ENCODE peak calls at places on chromosomes 4 and X, in ten cellular contexts. One of them, this sample, is unnamed. For H3K27me3, the result is how much of the 10 kb centered on the place peaks cover.

GRCh38 chrX:67614414-67614813 is 70.6 kb downstream of the AR start:
- DNase-seq in brain microvascular endothelial cell: peak
- DNase-seq in K562: no peak
- DNase-seq in sigmoid colon: no peak
- DNase-seq in SK-N-SH: no peak
- DNase-seq in lung: no peak
- DNase-seq in adrenal gland: no peak
- DNase-seq in AG04450: no peak
- DNase-seq in body of pancreas: no peak
- DNase-seq in lower lobe of right lung: no peak
- DNase-seq in this sample: no peak

GRCh38 chr4:55553442-55553841 is 6.7 kb upstream of the CLOCK start:
- DNase-seq in brain microvascular endothelial cell: no peak
- DNase-seq in K562: no peak
- DNase-seq in sigmoid colon: peak
- DNase-seq in SK-N-SH: no peak
- DNase-seq in lung: peak
- DNase-seq in adrenal gland: peak
- DNase-seq in AG04450: no peak
- DNase-seq in body of pancreas: peak
- DNase-seq in lower lobe of right lung: no peak
- DNase-seq in this sample: no peak

GRCh38 chrX:96833333-96833732 is 50.4 kb upstream of the RPA4 start:
- DNase-seq in brain microvascular endothelial cell: no peak
- DNase-seq in K562: no peak
- DNase-seq in sigmoid colon: no peak
- DNase-seq in SK-N-SH: no peak
- DNase-seq in lung: no peak
- DNase-seq in adrenal gland: no peak
- DNase-seq in AG04450: no peak
- DNase-seq in body of pancreas: no peak
- DNase-seq in lower lobe of right lung: no peak
- DNase-seq in this sample: no peak

GRCh38 chrX:12894074-12894691 is 12.2 kb upstream of the TLR8 start:
- DNase-seq in brain microvascular endothelial cell: peak
- DNase-seq in K562: peak
- DNase-seq in sigmoid colon: no peak
- DNase-seq in SK-N-SH: peak
- DNase-seq in lung: no peak
- DNase-seq in adrenal gland: no peak
- DNase-seq in AG04450: peak
- DNase-seq in body of pancreas: no peak
- DNase-seq in lower lobe of right lung: peak
- DNase-seq in this sample: peak

GRCh38 chrX:13940646-13941045 is 89.0 kb downstream of the GEMIN8 start:
- DNase-seq in brain microvascular endothelial cell: no peak
- DNase-seq in K562: no peak
- DNase-seq in sigmoid colon: no peak
- DNase-seq in SK-N-SH: no peak
- DNase-seq in lung: no peak
- DNase-seq in adrenal gland: no peak
- DNase-seq in AG04450: no peak
- DNase-seq in body of pancreas: no peak
- DNase-seq in lower lobe of right lung: no peak
- DNase-seq in this sample: no peak

GRCh38 chr4:105976913-105977312 is 81.6 kb downstream of the NPNT start:
- DNase-seq in brain microvascular endothelial cell: no peak
- DNase-seq in K562: no peak
- DNase-seq in sigmoid colon: no peak
- DNase-seq in SK-N-SH: no peak
- DNase-seq in lung: no peak
- DNase-seq in adrenal gland: no peak
- DNase-seq in AG04450: no peak
- DNase-seq in body of pancreas: no peak
- DNase-seq in lower lobe of right lung: no peak
- DNase-seq in this sample: no peak

GRCh38 chr4:74114234-74114633 is 15.2 kb upstream of the CXCL2 start:
- DNase-seq in brain microvascular endothelial cell: peak
- DNase-seq in K562: no peak
- DNase-seq in sigmoid colon: no peak
- DNase-seq in SK-N-SH: no peak
- DNase-seq in lung: no peak
- DNase-seq in adrenal gland: no peak
- DNase-seq in AG04450: peak
- DNase-seq in body of pancreas: no peak
- DNase-seq in lower lobe of right lung: no peak
- DNase-seq in this sample: no peak

GRCh38 chr4:162457071-162457865 is 293.5 kb upstream of the FSTL5 start:
- DNase-seq in brain microvascular endothelial cell: no peak
- DNase-seq in K562: no peak
- DNase-seq in sigmoid colon: no peak
- DNase-seq in SK-N-SH: no peak
- DNase-seq in lung: no peak
- DNase-seq in adrenal gland: no peak
- DNase-seq in AG04450: no peak
- DNase-seq in body of pancreas: no peak
- DNase-seq in lower lobe of right lung: no peak
- DNase-seq in this sample: no peak

GRCh38 chr4:7253341-7253700 is 61.0 kb downstream of the SORCS2 start:
- DNase-seq in brain microvascular endothelial cell: no peak
- DNase-seq in K562: no peak
- DNase-seq in sigmoid colon: no peak
- DNase-seq in SK-N-SH: no peak
- DNase-seq in lung: no peak
- DNase-seq in adrenal gland: no peak
- DNase-seq in AG04450: no peak
- DNase-seq in body of pancreas: no peak
- DNase-seq in lower lobe of right lung: no peak
- DNase-seq in this sample: no peak

GRCh38 chr4:7253806-7254205 is 61.5 kb downstream of the SORCS2 start:
- DNase-seq in brain microvascular endothelial cell: no peak
- DNase-seq in K562: no peak
- DNase-seq in sigmoid colon: no peak
- DNase-seq in SK-N-SH: no peak
- DNase-seq in lung: no peak
- DNase-seq in adrenal gland: no peak
- DNase-seq in AG04450: no peak
- DNase-seq in body of pancreas: no peak
- DNase-seq in lower lobe of right lung: no peak
- DNase-seq in this sample: no peak

GRCh38 chr4:7252051-7252450 is 59.7 kb downstream of the SORCS2 start:
- DNase-seq in brain microvascular endothelial cell: no peak
- DNase-seq in K562: no peak
- DNase-seq in sigmoid colon: no peak
- DNase-seq in SK-N-SH: no peak
- DNase-seq in lung: no peak
- DNase-seq in adrenal gland: no peak
- DNase-seq in AG04450: no peak
- DNase-seq in body of pancreas: no peak
- DNase-seq in lower lobe of right lung: no peak
- DNase-seq in this sample: no peak

GRCh38 chr4:7251321-7251720 is 59.0 kb downstream of the SORCS2 start:
- DNase-seq in brain microvascular endothelial cell: no peak
- DNase-seq in K562: no peak
- DNase-seq in sigmoid colon: no peak
- DNase-seq in SK-N-SH: no peak
- DNase-seq in lung: no peak
- DNase-seq in adrenal gland: no peak
- DNase-seq in AG04450: no peak
- DNase-seq in body of pancreas: no peak
- DNase-seq in lower lobe of right lung: no peak
- DNase-seq in this sample: no peak

GRCh38 chr4:7252510-7253340 is 60.4 kb downstream of the SORCS2 start:
- DNase-seq in brain microvascular endothelial cell: no peak
- DNase-seq in K562: peak
- DNase-seq in sigmoid colon: no peak
- DNase-seq in SK-N-SH: peak
- DNase-seq in lung: no peak
- DNase-seq in adrenal gland: no peak
- DNase-seq in AG04450: no peak
- DNase-seq in body of pancreas: no peak
- DNase-seq in lower lobe of right lung: no peak
- DNase-seq in this sample: no peak
- H3K27me3 ChIP-seq in brain microvascular endothelial cell: under half
- H3K27me3 ChIP-seq in K562: under half
- H3K27me3 ChIP-seq in sigmoid colon: under half
- H3K27me3 ChIP-seq in SK-N-SH: under half
- H3K27me3 ChIP-seq in lung: under half
- H3K27me3 ChIP-seq in adrenal gland: under half
- H3K27me3 ChIP-seq in AG04450: half or more
- H3K27me3 ChIP-seq in body of pancreas: under half
- H3K27me3 ChIP-seq in lower lobe of right lung: under half
- H3K27me3 ChIP-seq in this sample: under half

GRCh38 chr4:8195841-8196460 is 3.1 kb upstream of the SH3TC1 start:
- DNase-seq in brain microvascular endothelial cell: no peak
- DNase-seq in K562: peak
- DNase-seq in sigmoid colon: no peak
- DNase-seq in SK-N-SH: no peak
- DNase-seq in lung: no peak
- DNase-seq in adrenal gland: no peak
- DNase-seq in AG04450: no peak
- DNase-seq in body of pancreas: peak
- DNase-seq in lower lobe of right lung: no peak
- DNase-seq in this sample: no peak

GRCh38 chr4:8191136-8191747 is 7.8 kb upstream of the SH3TC1 start:
- DNase-seq in brain microvascular endothelial cell: peak
- DNase-seq in K562: peak
- DNase-seq in sigmoid colon: peak
- DNase-seq in SK-N-SH: no peak
- DNase-seq in lung: peak
- DNase-seq in adrenal gland: peak
- DNase-seq in AG04450: no peak
- DNase-seq in body of pancreas: peak
- DNase-seq in lower lobe of right lung: peak
- DNase-seq in this sample: no peak

GRCh38 chr4:8195431-8195830 is 3.7 kb upstream of the SH3TC1 start:
- DNase-seq in brain microvascular endothelial cell: no peak
- DNase-seq in K562: no peak
- DNase-seq in sigmoid colon: no peak
- DNase-seq in SK-N-SH: no peak
- DNase-seq in lung: no peak
- DNase-seq in adrenal gland: no peak
- DNase-seq in AG04450: no peak
- DNase-seq in body of pancreas: no peak
- DNase-seq in lower lobe of right lung: no peak
- DNase-seq in this sample: no peak

GRCh38 chr4:8194306-8195242 is 4.5 kb upstream of the SH3TC1 start:
- DNase-seq in brain microvascular endothelial cell: no peak
- DNase-seq in K562: no peak
- DNase-seq in sigmoid colon: no peak
- DNase-seq in SK-N-SH: no peak
- DNase-seq in lung: no peak
- DNase-seq in adrenal gland: no peak
- DNase-seq in AG04450: no peak
- DNase-seq in body of pancreas: no peak
- DNase-seq in lower lobe of right lung: no peak
- DNase-seq in this sample: no peak

DNA sequence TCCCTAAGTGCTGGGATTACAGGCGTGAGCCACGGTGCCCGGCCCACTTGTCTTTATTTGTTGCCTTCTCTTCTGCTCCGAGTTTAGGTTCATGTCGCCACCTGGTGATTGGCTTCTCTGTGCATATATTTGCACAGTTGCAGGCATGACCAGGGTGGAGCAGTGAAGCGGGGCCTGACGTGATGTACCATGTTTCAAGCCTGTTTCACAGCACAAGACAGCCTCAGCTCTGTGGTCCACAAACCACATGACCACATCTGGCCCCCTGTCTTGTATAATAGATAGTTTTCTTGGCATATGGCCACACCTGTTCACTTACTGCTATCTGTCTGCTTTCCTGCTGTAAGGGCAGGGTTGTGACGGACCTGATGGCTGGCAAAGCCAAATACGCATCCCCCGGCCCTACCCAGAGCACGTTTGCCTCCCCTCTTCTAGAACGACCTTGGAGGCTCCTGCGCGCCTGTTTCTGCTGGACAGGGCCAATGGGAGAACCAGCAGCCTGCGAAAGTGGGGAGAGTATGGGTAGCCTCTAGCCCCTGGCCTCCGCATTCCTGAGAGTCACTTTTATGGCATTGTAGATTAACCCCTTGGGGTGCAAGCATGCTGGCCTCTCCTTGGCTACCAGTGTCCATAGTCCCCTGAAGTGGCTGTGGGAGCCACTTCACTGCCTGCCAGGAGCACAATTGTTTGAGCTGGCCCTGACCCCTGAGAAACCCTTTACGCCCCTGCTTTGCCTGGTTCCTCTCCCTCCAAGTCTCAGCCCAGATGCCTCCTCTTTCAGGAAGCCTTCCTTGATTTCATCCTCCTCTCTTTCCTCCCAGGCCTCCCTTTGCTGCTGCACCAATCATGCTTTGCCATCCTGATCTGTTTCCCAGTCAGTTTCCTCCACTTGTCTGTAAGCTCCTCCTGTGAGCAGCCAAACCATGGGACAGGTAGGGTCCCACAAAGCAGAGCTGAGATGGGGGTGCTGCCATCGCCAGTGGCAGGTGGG is 6.0 kb upstream of the SH3TC1 start:
- DNase-seq in brain microvascular endothelial cell: peak
- DNase-seq in K562: peak
- DNase-seq in sigmoid colon: no peak
- DNase-seq in SK-N-SH: peak
- DNase-seq in lung: peak
- DNase-seq in adrenal gland: peak
- DNase-seq in AG04450: no peak
- DNase-seq in body of pancreas: peak
- DNase-seq in lower lobe of right lung: peak
- DNase-seq in this sample: no peak
- H3K4me3 ChIP-seq in brain microvascular endothelial cell: no peak
- H3K4me3 ChIP-seq in K562: no peak
- H3K4me3 ChIP-seq in sigmoid colon: no peak
- H3K4me3 ChIP-seq in SK-N-SH: no peak
- H3K4me3 ChIP-seq in lung: no peak
- H3K4me3 ChIP-seq in adrenal gland: no peak
- H3K4me3 ChIP-seq in AG04450: no peak
- H3K4me3 ChIP-seq in body of pancreas: no peak
- H3K4me3 ChIP-seq in lower lobe of right lung: no peak
- H3K4me3 ChIP-seq in this sample: no peak

GRCh38 chr4:6115342-6115741 is 85.0 kb downstream of the JAKMIP1 start:
- DNase-seq in brain microvascular endothelial cell: no peak
- DNase-seq in K562: no peak
- DNase-seq in sigmoid colon: no peak
- DNase-seq in SK-N-SH: no peak
- DNase-seq in lung: no peak
- DNase-seq in adrenal gland: no peak
- DNase-seq in AG04450: no peak
- DNase-seq in body of pancreas: no peak
- DNase-seq in lower lobe of right lung: no peak
- DNase-seq in this sample: no peak

GRCh38 chr4:6113641-6114040 is 86.7 kb downstream of the JAKMIP1 start:
- DNase-seq in brain microvascular endothelial cell: no peak
- DNase-seq in K562: no peak
- DNase-seq in sigmoid colon: no peak
- DNase-seq in SK-N-SH: no peak
- DNase-seq in lung: no peak
- DNase-seq in adrenal gland: no peak
- DNase-seq in AG04450: no peak
- DNase-seq in body of pancreas: no peak
- DNase-seq in lower lobe of right lung: no peak
- DNase-seq in this sample: no peak

GRCh38 chr4:6114601-6115000 is 85.7 kb downstream of the JAKMIP1 start:
- DNase-seq in brain microvascular endothelial cell: no peak
- DNase-seq in K562: no peak
- DNase-seq in sigmoid colon: no peak
- DNase-seq in SK-N-SH: no peak
- DNase-seq in lung: no peak
- DNase-seq in adrenal gland: no peak
- DNase-seq in AG04450: no peak
- DNase-seq in body of pancreas: no peak
- DNase-seq in lower lobe of right lung: no peak
- DNase-seq in this sample: no peak

GRCh38 chr4:6112606-6113290 is 87.6 kb downstream of the JAKMIP1 start:
- DNase-seq in brain microvascular endothelial cell: no peak
- DNase-seq in K562: no peak
- DNase-seq in sigmoid colon: no peak
- DNase-seq in SK-N-SH: no peak
- DNase-seq in lung: no peak
- DNase-seq in adrenal gland: no peak
- DNase-seq in AG04450: no peak
- DNase-seq in body of pancreas: no peak
- DNase-seq in lower lobe of right lung: no peak
- DNase-seq in this sample: no peak

GRCh38 chr4:6114181-6114580 is 86.2 kb downstream of the JAKMIP1 start:
- DNase-seq in brain microvascular endothelial cell: no peak
- DNase-seq in K562: no peak
- DNase-seq in sigmoid colon: no peak
- DNase-seq in SK-N-SH: no peak
- DNase-seq in lung: no peak
- DNase-seq in adrenal gland: no peak
- DNase-seq in AG04450: no peak
- DNase-seq in body of pancreas: no peak
- DNase-seq in lower lobe of right lung: no peak
- DNase-seq in this sample: no peak
- H3K27me3 ChIP-seq in brain microvascular endothelial cell: under half
- H3K27me3 ChIP-seq in K562: under half
- H3K27me3 ChIP-seq in sigmoid colon: under half
- H3K27me3 ChIP-seq in SK-N-SH: under half
- H3K27me3 ChIP-seq in lung: under half
- H3K27me3 ChIP-seq in adrenal gland: under half
- H3K27me3 ChIP-seq in AG04450: under half
- H3K27me3 ChIP-seq in body of pancreas: under half
- H3K27me3 ChIP-seq in lower lobe of right lung: under half
- H3K27me3 ChIP-seq in this sample: under half

GRCh38 chr4:158168606-158169005 is 4.2 kb downstream of the GASK1B start:
- DNase-seq in brain microvascular endothelial cell: no peak
- DNase-seq in K562: no peak
- DNase-seq in sigmoid colon: no peak
- DNase-seq in SK-N-SH: no peak
- DNase-seq in lung: no peak
- DNase-seq in adrenal gland: no peak
- DNase-seq in AG04450: no peak
- DNase-seq in body of pancreas: no peak
- DNase-seq in lower lobe of right lung: no peak
- DNase-seq in this sample: no peak
- H3K4me3 ChIP-seq in brain microvascular endothelial cell: peak
- H3K4me3 ChIP-seq in K562: no peak
- H3K4me3 ChIP-seq in sigmoid colon: peak
- H3K4me3 ChIP-seq in SK-N-SH: no peak
- H3K4me3 ChIP-seq in lung: no peak
- H3K4me3 ChIP-seq in adrenal gland: peak
- H3K4me3 ChIP-seq in AG04450: peak
- H3K4me3 ChIP-seq in body of pancreas: no peak
- H3K4me3 ChIP-seq in lower lobe of right lung: peak
- H3K4me3 ChIP-seq in this sample: no peak

This sample was measured in effector memory CD4-positive, alpha-beta T cell.